ENCODE peak calls at places on chromosomes 1 and 21, in seven cellular contexts. V is PC-9, D is heart right ventricle, K is breast epithelium, U is left ventricle myocardium inferior, T is substantia nigra, H is GM23338. X is an unnamed sample.

GRCh38 chr1:29166291-29166878 is 15.3 kb downstream of the SRSF4 start:
- DNase-seq in H (no peak), U (no peak), V (no peak), D (no peak), T (no peak), K (no peak), X (no peak)

GRCh38 chr1:212518188-212518951 is 85.7 kb downstream of the NENF start:
- DNase-seq in H (no peak), V (peak), T (no peak), K (peak), U (peak), D (peak), X (peak)

GRCh38 chr1:59814180-59814900 is 409 bp upstream of the HOOK1 start:
- DNase-seq in U (peak), T (no peak), K (peak), H (peak), V (peak), D (peak), X (peak)

GRCh38 chr1:236063919-236064673 is 794 bp downstream of the NID1 start:
- DNase-seq in K (peak), H (peak), D (peak), T (no peak), V (no peak), U (peak), X (peak)

GRCh38 chr1:198910816-198911215 is 272.0 kb downstream of the PTPRC start:
- DNase-seq in H (no peak), T (no peak), V (no peak), D (no peak), U (no peak), K (no peak), X (no peak)

GRCh38 chr21:14693997-14694396 is 147.9 kb upstream of the SAMSN1 start:
- DNase-seq in K (no peak), D (no peak), V (no peak), H (no peak), T (no peak), U (no peak), X (no peak)

GRCh38 chr1:224212618-224213037 is 29.6 kb downstream of the DEGS1 start:
- DNase-seq in U (no peak), T (no peak), H (no peak), D (no peak), V (peak), K (no peak), X (no peak)

GRCh38 chr1:208137144-208137682 is 107.0 kb downstream of the PLXNA2 start:
- DNase-seq in U (no peak), D (no peak), H (no peak), T (no peak), V (peak), K (no peak), X (no peak)

GRCh38 chr1:198856601-198857000 is 217.8 kb downstream of the PTPRC start:
- DNase-seq in V (no peak), K (no peak), H (no peak), D (no peak), U (no peak), T (no peak), X (no peak)

GRCh38 chr1:174258148-174258550 is 98.8 kb downstream of the RABGAP1L start:
- DNase-seq in T (no peak), U (no peak), H (peak), D (no peak), K (no peak), V (peak), X (peak)

GRCh38 chr1:28265577-28265976 is 6.3 kb downstream of the SESN2 start:
- DNase-seq in V (no peak), U (no peak), D (no peak), T (no peak), H (no peak), K (no peak), X (no peak)

GRCh38 chr1:53739109-53739681 is at the start of gene GLIS1:
- DNase-seq in H (peak), V (peak), U (peak), D (peak), T (peak), K (peak), X (peak)

GRCh38 chr1:98660941-98661543 is 479 bp upstream of the SNX7 start:
- DNase-seq in V (no peak), D (no peak), T (peak), U (no peak), H (no peak), K (no peak), X (no peak)

GRCh38 chr1:19504796-19505693 is 19.7 kb upstream of the CAPZB start:
- DNase-seq in U (no peak), T (no peak), H (no peak), V (no peak), K (no peak), D (no peak), X (peak)

DNA sequence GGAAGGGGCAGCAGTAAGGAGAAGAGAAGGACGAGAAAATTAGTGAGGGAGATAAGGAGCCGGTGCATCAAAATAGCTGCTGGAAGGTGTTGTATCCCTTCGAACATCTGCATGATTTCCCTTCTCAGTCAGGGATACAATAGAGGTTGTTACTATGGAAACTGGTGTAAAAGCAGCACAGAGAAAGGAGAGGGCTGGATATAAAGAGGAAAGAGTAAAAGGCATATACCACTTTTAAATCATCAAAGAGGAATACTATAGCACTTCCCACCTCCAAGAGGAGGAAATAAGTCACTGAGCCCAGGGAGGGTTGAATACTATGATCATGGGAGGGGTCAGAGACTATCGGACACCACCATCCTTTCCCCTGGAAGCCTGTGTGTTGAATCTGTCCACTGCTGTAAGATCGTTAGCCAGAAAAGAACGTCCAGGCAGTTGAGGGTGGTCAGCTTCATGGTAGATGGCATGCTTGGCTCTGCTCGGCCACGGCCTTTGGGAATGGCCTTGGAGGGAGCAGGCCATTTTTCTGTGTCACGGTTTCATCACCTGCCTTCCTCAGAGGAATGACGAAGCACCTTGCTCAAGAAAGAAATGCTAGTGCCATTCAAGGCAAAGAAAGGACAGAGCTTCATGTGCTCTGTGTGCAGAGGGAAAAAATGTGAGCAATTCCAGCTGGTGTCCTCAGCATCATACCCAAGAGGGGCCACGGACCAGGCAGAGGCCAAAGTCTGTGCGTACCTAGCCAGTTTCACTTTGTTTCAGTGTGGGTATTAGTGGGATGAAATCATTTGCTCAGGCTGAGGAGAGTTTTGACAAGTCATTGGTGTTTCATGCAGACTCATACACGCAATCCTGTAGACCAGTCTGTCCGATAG is 64.2 kb downstream of the IRF2BP2 start:
- DNase-seq in U (no peak), H (no peak), D (no peak), V (no peak), K (no peak), T (no peak), X (no peak)
- H3K27ac ChIP-seq in U (peak), H (no peak), D (peak), V (no peak), K (peak), T (peak), X (peak)

GRCh38 chr1:151790071-151790939 is at the start of gene TDRKH:
- DNase-seq in D (peak), H (peak), V (peak), K (peak), U (peak), T (peak), X (peak)
- H3K27ac ChIP-seq in D (no peak), H (peak), V (peak), K (peak), U (peak), T (peak), X (no peak)

GRCh38 chr1:206788487-206789050 is 16.3 kb upstream of the IL10 start:
- DNase-seq in K (no peak), T (no peak), D (no peak), V (no peak), U (no peak), H (no peak), X (no peak)
- H3K27ac ChIP-seq in K (no peak), T (no peak), D (no peak), V (no peak), U (no peak), H (no peak), X (no peak)

DNA sequence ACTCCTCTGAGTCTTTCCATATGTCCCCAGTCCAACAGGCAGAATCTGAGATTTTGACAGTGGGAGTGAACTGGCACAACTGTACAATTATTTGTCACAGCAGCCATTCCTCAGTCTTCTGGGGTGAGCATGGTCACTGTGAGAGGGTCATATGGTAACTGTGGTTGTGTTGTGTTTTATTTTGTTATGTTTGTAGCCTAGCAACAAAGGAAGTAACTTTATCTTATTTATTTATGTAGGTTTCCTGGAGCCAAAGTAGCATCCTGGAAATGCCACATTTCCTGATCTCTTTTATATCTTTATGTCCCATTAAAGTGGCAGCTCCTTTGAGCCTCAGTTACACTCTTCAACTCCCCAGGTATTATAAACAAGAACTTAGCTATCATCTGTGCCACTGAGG is 1067.9 kb downstream of the TTLL7 start:
- DNase-seq in T (no peak), D (no peak), U (no peak), V (no peak), H (no peak), K (no peak), X (no peak)
- H3K27ac ChIP-seq in T (no peak), D (no peak), U (no peak), V (no peak), H (no peak), K (no peak), X (no peak)

DNA sequence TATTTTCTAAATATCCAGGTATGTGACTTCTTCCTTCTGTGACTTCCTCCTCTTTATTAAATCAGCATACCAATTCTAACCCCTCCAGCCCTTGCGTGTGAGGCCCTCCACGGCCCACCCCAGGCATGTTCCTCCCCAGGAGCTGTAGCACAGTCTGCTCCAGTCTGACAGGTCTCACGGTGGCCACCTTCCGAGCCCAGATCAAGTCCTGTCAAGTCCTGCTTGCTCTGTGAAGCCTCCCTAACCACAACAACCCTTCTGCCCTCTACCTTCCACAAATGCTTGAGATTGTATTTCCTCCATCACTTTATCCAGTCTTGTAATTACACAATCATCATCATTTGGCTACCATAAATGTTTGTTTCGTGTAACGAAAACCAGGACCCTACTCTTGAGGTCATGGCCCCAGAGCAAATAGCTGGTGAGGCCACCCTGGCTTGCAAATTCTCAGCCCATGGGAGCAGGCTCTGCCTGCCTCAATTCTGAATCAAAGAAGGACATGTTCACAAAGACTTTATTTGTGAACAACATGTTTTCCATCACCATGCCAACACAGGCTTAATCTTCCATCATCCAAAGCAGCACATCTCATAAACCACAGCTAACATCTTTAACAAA is 33.0 kb upstream of the S100A7 start:
- DNase-seq in H (no peak), D (no peak), U (no peak), T (no peak), K (no peak), V (no peak), X (no peak)
- H3K27ac ChIP-seq in H (no peak), D (no peak), U (peak), T (no peak), K (no peak), V (no peak), X (no peak)

GRCh38 chr1:210384625-210385024 is 55.9 kb downstream of the HHAT start:
- DNase-seq in K (no peak), T (no peak), D (no peak), V (no peak), H (no peak), U (no peak), X (no peak)
- H3K27ac ChIP-seq in K (peak), T (no peak), D (no peak), V (no peak), H (no peak), U (no peak), X (no peak)

GRCh38 chr1:192158181-192158580 is at the start of gene RGS18:
- DNase-seq in T (no peak), D (no peak), U (no peak), V (no peak), K (no peak), H (no peak), X (no peak)
- H3K27ac ChIP-seq in T (no peak), D (no peak), U (peak), V (no peak), K (no peak), H (no peak), X (peak)

GRCh38 chr1:193569696-193570269 is 383.4 kb upstream of the B3GALT2 start:
- DNase-seq in H (no peak), V (no peak), U (no peak), D (no peak), K (no peak), T (no peak), X (no peak)

GRCh38 chr1:193568451-193568985 is 382.1 kb upstream of the B3GALT2 start:
- DNase-seq in U (no peak), D (no peak), T (no peak), K (no peak), H (no peak), V (no peak), X (no peak)

GRCh38 chr1:193566735-193567134 is 380.3 kb upstream of the B3GALT2 start:
- DNase-seq in U (no peak), V (no peak), H (no peak), D (no peak), T (no peak), K (no peak), X (no peak)

GRCh38 chr1:193567937-193568336 is 381.5 kb upstream of the B3GALT2 start:
- DNase-seq in U (no peak), K (no peak), T (no peak), V (no peak), H (no peak), D (no peak), X (no peak)

DNA sequence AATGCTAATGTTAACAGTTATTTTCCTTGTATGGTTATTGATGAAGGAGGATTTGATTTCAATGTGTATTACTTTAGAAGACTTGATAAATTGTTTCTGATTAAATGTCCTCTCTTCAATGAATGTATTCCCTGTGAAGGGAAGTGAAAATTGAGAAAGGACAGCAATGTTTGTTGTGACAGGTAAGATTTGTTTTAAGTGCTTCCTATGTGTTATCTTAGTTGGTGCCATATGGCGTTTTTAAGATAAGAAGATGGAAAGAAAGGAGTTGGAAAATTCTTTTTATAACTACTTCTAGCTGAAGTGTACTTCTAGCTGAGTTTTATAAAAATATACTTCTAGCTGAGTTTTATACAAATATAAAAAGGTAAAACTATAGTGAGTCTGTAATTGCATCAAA is 382.7 kb upstream of the B3GALT2 start:
- DNase-seq in H (no peak), K (no peak), U (no peak), V (no peak), T (no peak), D (no peak), X (no peak)
- H3K27ac ChIP-seq in H (no peak), K (no peak), U (no peak), V (no peak), T (no peak), D (no peak), X (no peak)

GRCh38 chr1:21249940-21250493 is 40.2 kb downstream of the ECE1 start:
- DNase-seq in T (no peak), H (no peak), D (no peak), U (no peak), V (no peak), K (no peak), X (no peak)

GRCh38 chr1:21245688-21246229 is 44.5 kb downstream of the ECE1 start:
- DNase-seq in U (no peak), T (no peak), D (no peak), K (no peak), V (no peak), H (no peak), X (no peak)

GRCh38 chr1:21246905-21247642 is 43.2 kb downstream of the ECE1 start:
- DNase-seq in H (no peak), K (peak), D (no peak), U (no peak), T (no peak), V (no peak), X (no peak)

GRCh38 chr1:21244986-21245687 is 45.1 kb downstream of the ECE1 start:
- DNase-seq in D (no peak), U (no peak), K (no peak), T (no peak), V (no peak), H (peak), X (no peak)

GRCh38 chr1:21247892-21248715 is 42.2 kb downstream of the ECE1 start:
- DNase-seq in K (no peak), T (no peak), D (no peak), U (no peak), H (no peak), V (no peak), X (no peak)
- H3K27ac ChIP-seq in K (no peak), T (no peak), D (no peak), U (no peak), H (no peak), V (no peak), X (no peak)

GRCh38 chr1:162736633-162737067 is 53.9 kb upstream of the HSD17B7 start:
- DNase-seq in U (no peak), T (no peak), H (no peak), D (no peak), V (no peak), K (no peak), X (no peak)
- H3K27ac ChIP-seq in U (no peak), T (no peak), H (no peak), D (no peak), V (no peak), K (no peak), X (no peak)

X was measured in adrenal gland.